ENCODE peak calls at places on chromosomes 3 and 15, in seven cellular contexts. V is AG10803, L is prostate gland, O is foreskin fibroblast, T is cardiac fibroblast, B is left ventricle myocardium inferior, N is endothelial cell. W is an unnamed sample.

GRCh38 chr3:13851997-13852637 is 27.8 kb downstream of the WNT7A start:
- DNase-seq in V (no peak), L (no peak), O (no peak), T (no peak), B (no peak), N (no peak), W (no peak)

GRCh38 chr15:53791616-53792015 is 32.2 kb upstream of the WDR72 start:
- DNase-seq in V (no peak), L (no peak), O (no peak), T (no peak), B (no peak), N (no peak), W (no peak)

GRCh38 chr3:138442433-138442832 is 8.0 kb downstream of the ESYT3 start:
- DNase-seq in V (peak), L (no peak), O (peak), T (peak), B (no peak), N (no peak), W (no peak)

GRCh38 chr3:37575284-37575683 is 286.4 kb upstream of the CTDSPL start:
- DNase-seq in V (no peak), L (no peak), O (no peak), T (no peak), B (no peak), N (no peak), W (no peak)

GRCh38 chr3:157618075-157618760 is 115.0 kb upstream of the VEPH1 start:
- DNase-seq in V (peak), L (no peak), O (peak), T (peak), B (no peak), N (no peak), W (no peak)

GRCh38 chr15:99969261-99969960 is 236.2 kb upstream of the LYSMD4 start:
- DNase-seq in V (no peak), L (no peak), O (no peak), T (no peak), B (no peak), N (no peak), W (no peak)

GRCh38 chr3:150256782-150257181 is 151.3 kb upstream of the TSC22D2 start:
- DNase-seq in V (no peak), L (no peak), O (no peak), T (no peak), B (no peak), N (no peak), W (no peak)

GRCh38 chr15:26023691-26024090 is 160.6 kb upstream of the ATP10A start:
- DNase-seq in V (no peak), L (no peak), O (no peak), T (no peak), B (no peak), N (no peak), W (no peak)

GRCh38 chr3:157958471-157958870 is 147.7 kb downstream of the SHOX2 start:
- DNase-seq in V (no peak), L (no peak), O (peak), T (no peak), B (no peak), N (no peak), W (no peak)

GRCh38 chr15:72242775-72243370 is 11.9 kb upstream of the PKM start:
- DNase-seq in V (no peak), L (no peak), O (no peak), T (no peak), B (no peak), N (no peak), W (no peak)

GRCh38 chr3:83877909-83878308 is 1080.9 kb upstream of the CADM2 start:
- DNase-seq in V (no peak), L (no peak), O (peak), T (no peak), B (no peak), N (no peak), W (no peak)

GRCh38 chr15:44775923-44776322 is 39.6 kb downstream of the TRIM69 start:
- DNase-seq in V (peak), L (no peak), O (peak), T (no peak), B (no peak), N (no peak), W (no peak)

GRCh38 chr3:38313263-38313662 is 31.2 kb downstream of the SLC22A14 start:
- DNase-seq in V (no peak), L (no peak), O (no peak), T (no peak), B (no peak), N (no peak), W (no peak)

GRCh38 chr15:92315144-92315543 is 78.5 kb upstream of the ST8SIA2 start:
- DNase-seq in V (no peak), L (no peak), O (no peak), T (no peak), B (no peak), N (no peak), W (no peak)

GRCh38 chr15:100785181-100786138 is 94.2 kb upstream of the ALDH1A3 start:
- DNase-seq in V (peak), L (no peak), O (no peak), T (no peak), B (no peak), N (no peak), W (peak)

GRCh38 chr3:63967675-63968611 is 55.4 kb downstream of the PSMD6 start:
- DNase-seq in V (peak), L (no peak), O (peak), T (peak), B (peak), N (no peak), W (no peak)

GRCh38 chr15:69096197-69096596 is 64.2 kb upstream of the GLCE start:
- DNase-seq in V (no peak), L (no peak), O (no peak), T (peak), B (peak), N (no peak), W (no peak)

GRCh38 chr3:17891139-17891850 is 148.9 kb upstream of the TBC1D5 start:
- DNase-seq in V (peak), L (no peak), O (peak), T (peak), B (no peak), N (no peak), W (no peak)

DNA sequence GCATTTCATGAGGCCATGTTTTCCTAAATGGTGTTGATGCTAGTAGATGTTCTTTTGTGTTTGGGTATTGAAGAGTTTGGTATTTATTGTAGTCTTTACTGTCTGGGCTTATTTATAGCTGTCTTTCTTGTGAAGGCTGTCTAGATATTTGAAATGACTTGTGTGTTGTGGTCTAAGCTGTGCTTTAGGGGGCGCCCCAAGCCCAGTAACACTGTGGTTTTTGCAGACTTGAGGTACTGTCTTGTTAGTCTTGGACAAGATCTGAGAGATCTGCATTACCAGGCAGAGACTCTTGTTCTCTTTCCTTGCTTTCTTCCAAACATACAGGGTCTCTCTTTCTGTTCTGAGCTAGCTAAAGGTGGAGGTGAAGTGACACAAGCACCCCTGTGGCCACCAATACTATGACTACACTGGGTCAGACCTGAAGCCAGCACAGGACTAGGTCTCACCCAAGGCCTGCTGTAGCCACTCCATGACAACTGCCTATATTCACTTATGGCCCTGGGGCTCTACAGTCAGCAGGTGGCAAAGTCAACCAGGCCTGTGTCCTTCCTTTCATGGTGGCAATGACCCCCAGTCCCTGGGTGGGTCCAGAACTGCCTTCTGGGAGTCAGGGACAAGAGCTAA is 152.1 kb upstream of the TBC1D5 start:
- DNase-seq in V (peak), L (peak), O (peak), T (peak), B (no peak), N (peak), W (peak)
- TF ChIP-seq CTCF in V (peak), L (peak), O (peak), T (peak), B (peak), N (peak), W (peak)

GRCh38 chr3:134299185-134299887 is 48.7 kb upstream of the RYK start:
- DNase-seq in V (peak), L (no peak), O (peak), T (peak), B (no peak), N (no peak), W (no peak)
- TF ChIP-seq CTCF in V (peak), L (peak), O (peak), T (peak), B (peak), N (no peak), W (no peak)

GRCh38 chr3:65425880-65426279 is 612.8 kb downstream of the MAGI1 start:
- DNase-seq in V (peak), L (no peak), O (peak), T (peak), B (no peak), N (peak), W (no peak)
- TF ChIP-seq CTCF in V (peak), L (peak), O (peak), T (peak), B (peak), N (no peak), W (peak)

GRCh38 chr3:40191850-40192448 is 117.6 kb upstream of the EIF1B start:
- DNase-seq in V (peak), L (peak), O (peak), T (peak), B (peak), N (peak), W (peak)
- TF ChIP-seq CTCF in V (peak), L (peak), O (peak), T (peak), B (peak), N (peak), W (peak)